ENCODE peak calls at places on chromosomes 4 and X, in eight cellular contexts. Y is mammary epithelial cell, U is testis, J is body of pancreas, V is cardiac muscle cell, X is spleen, M is H7, S is psoas muscle. B is an unnamed sample.

GRCh38 chr4:120921456-120922389 is 803 bp downstream of the PRDM5 start:
- DNase-seq in S (peak; percentile 77), X (peak; percentile 86), Y (peak; percentile 65), M (peak; percentile 69), U (peak; percentile 83), V (peak; percentile 83), J (peak; percentile 75), B (peak; percentile 8)

GRCh38 chr4:8039290-8039689 is 99.6 kb upstream of the AFAP1 start:
- DNase-seq in S (no peak), U (peak; percentile 31), V (no peak), M (peak; percentile 80), Y (no peak), X (no peak), J (peak; percentile 33), B (no peak)

GRCh38 chr4:83932996-83933395 is 397.1 kb downstream of the GPAT3 start:
- DNase-seq in Y (no peak), V (no peak), J (no peak), S (no peak), U (no peak), X (no peak), M (no peak), B (no peak)

GRCh38 chrX:11117751-11118150 is 6.6 kb downstream of the HCCS start:
- DNase-seq in Y (no peak), V (no peak), X (no peak), U (no peak), J (no peak), M (no peak), S (no peak), B (no peak)

GRCh38 chrX:37599735-37600134 is 28.3 kb downstream of the LANCL3 start:
- DNase-seq in V (no peak), Y (peak; percentile 46), M (no peak), U (no peak), S (no peak), J (peak; percentile 65), X (no peak), B (no peak)

GRCh38 chrX:96372313-96373046 is 312.2 kb upstream of the DIAPH2 start:
- DNase-seq in U (peak; percentile 16), V (peak; percentile 70), Y (peak; percentile 23), M (peak; percentile 42), S (no peak), J (peak; percentile 26), X (no peak), B (peak; percentile 81)

GRCh38 chrX:2334237-2334636 is 166.5 kb downstream of the DHRSX start:
- DNase-seq in U (no peak), Y (no peak), X (no peak), J (no peak), M (no peak), S (no peak), V (peak; percentile 24), B (no peak)

GRCh38 chr4:29326816-29327215 is 1393.4 kb upstream of the PCDH7 start:
- DNase-seq in M (no peak), Y (peak; percentile 1), U (no peak), V (no peak), X (no peak), S (no peak), J (no peak), B (no peak)

GRCh38 chrX:120755066-120755846 is 120.4 kb downstream of the CT47B1 start:
- DNase-seq in U (no peak), M (no peak), S (no peak), X (no peak), V (no peak), J (peak; percentile 34), Y (no peak), B (no peak)

GRCh38 chrX:46912673-46913491 is 661 bp downstream of the JADE3 start:
- DNase-seq in U (peak; percentile 37), Y (peak; percentile 35), V (peak; percentile 55), X (peak; percentile 87), J (peak; percentile 45), S (peak; percentile 37), M (peak; percentile 85), B (peak; percentile 81)

GRCh38 chr4:110897779-110898178 is 274.9 kb upstream of the PITX2 start:
- DNase-seq in Y (no peak), X (no peak), J (no peak), V (no peak), U (no peak), S (no peak), M (peak; percentile 4), B (peak; percentile 31)

GRCh38 chr4:93776386-93777080 is 52.0 kb upstream of the ATOH1 start:
- DNase-seq in J (no peak), Y (peak; percentile 87), M (no peak), S (no peak), U (no peak), X (no peak), V (peak; percentile 45), B (no peak)

GRCh38 chrX:9337056-9337455 is 127.8 kb upstream of the TBL1X start:
- DNase-seq in S (no peak), J (no peak), M (no peak), V (peak; percentile 76), X (no peak), Y (no peak), U (peak; percentile 16), B (no peak)

GRCh38 chr4:79613269-79613995 is 205.4 kb upstream of the GK2 start:
- DNase-seq in V (no peak), X (no peak), Y (no peak), S (no peak), J (no peak), U (no peak), M (no peak), B (no peak)

GRCh38 chr4:152896819-152897218 is 39.3 kb upstream of the FHDC1 start:
- DNase-seq in Y (no peak), S (no peak), U (no peak), X (no peak), M (no peak), V (peak; percentile 54), J (no peak), B (no peak)

GRCh38 chrX:74133156-74133796 is 170.7 kb upstream of the ZCCHC13 start:
- DNase-seq in J (no peak), V (peak; percentile 78), S (no peak), U (peak; percentile 18), M (peak; percentile 68), X (no peak), Y (peak; percentile 40), B (peak; percentile 80)

DNA sequence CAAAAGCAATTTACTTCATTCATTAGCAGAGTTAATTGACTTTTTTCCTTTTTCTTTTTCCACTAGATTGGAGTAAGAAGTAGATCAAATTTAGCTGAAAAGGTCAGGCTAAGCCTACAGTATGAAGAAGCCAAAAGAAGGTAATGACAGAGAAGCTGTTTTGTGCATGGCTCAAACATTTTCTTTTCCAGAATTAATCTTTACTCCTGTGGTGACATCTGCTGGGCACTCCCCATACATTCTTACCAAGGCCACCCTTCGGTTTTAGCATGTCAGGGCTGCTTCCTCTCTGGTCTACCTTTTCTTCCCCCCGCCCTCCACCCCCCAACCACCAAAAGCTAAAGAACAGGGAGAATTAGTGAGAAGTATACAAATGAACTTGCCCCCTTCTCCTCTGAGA is 70.2 kb downstream of the CLDN22 start:
- DNase-seq in Y (peak; percentile 21), J (peak; percentile 46), V (peak; percentile 63), X (no peak), S (no peak), M (no peak), U (peak; percentile 34), B (peak; percentile 36)
- H3K36me3 ChIP-seq in Y (peaks cover 4% of the 10 kb centered on the region), J (peaks cover 6% of the 10 kb centered on the region), V (peaks cover 5% of the 10 kb centered on the region), X (no peaks in the 10 kb centered on the region), S (peaks cover 19% of the 10 kb centered on the region), M (peaks cover 24% of the 10 kb centered on the region), U (no peaks in the 10 kb centered on the region), B (peaks cover 67% of the 10 kb centered on the region)

GRCh38 chr4:17574206-17574605 is 2.8 kb upstream of the LAP3 start:
- DNase-seq in X (no peak), J (no peak), M (no peak), Y (no peak), S (no peak), U (no peak), V (no peak), B (no peak)

GRCh38 chr4:17580969-17581368 is 4.0 kb downstream of the LAP3 start:
- DNase-seq in X (no peak), Y (peak; percentile 6), M (no peak), J (no peak), S (no peak), V (peak; percentile 66), U (no peak), B (no peak)

GRCh38 chr4:17577660-17578481 is 873 bp downstream of the LAP3 start:
- DNase-seq in Y (peak; percentile 16), S (peak; percentile 63), M (peak; percentile 30), J (peak; percentile 40), U (peak; percentile 61), V (peak; percentile 33), X (peak; percentile 94), B (peak; percentile 58)

GRCh38 chr4:17576932-17577659 is at the start of gene LAP3:
- DNase-seq in Y (peak; percentile 95), U (peak; percentile 99), M (peak; percentile 97), V (peak; percentile 98), J (peak; percentile 98), X (peak; percentile 99), S (peak; percentile 97), B (peak; percentile 99)

DNA sequence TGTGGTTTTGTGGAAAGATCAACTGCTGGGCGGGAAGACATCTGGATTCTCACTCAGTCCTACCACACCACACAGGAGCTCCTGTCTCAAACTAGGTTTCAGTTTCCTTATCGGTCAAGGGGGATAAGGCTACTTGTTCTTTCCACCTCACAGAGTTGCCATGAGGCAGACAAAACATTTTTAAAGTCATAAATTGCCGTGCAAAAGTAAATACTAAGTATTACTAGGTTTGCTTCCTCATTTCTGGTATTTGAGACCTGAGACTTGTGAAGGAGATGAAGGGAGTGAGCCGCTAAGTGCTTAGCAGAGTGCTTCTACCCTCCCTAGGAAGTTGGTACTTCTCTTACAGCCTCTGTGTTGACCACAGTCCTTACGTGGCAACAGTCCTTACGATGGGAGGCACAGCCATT is 1.5 kb downstream of the LAP3 start:
- DNase-seq in U (no peak), S (no peak), Y (no peak), V (no peak), J (no peak), X (no peak), M (no peak), B (no peak)
- H3K27me3 ChIP-seq in U (no peaks in the 10 kb centered on the region), S (no peaks in the 10 kb centered on the region), Y (no peaks in the 10 kb centered on the region), V (no peaks in the 10 kb centered on the region), J (no peaks in the 10 kb centered on the region), X (no peaks in the 10 kb centered on the region), M (peaks cover 2% of the 10 kb centered on the region), B (no peaks in the 10 kb centered on the region)

GRCh38 chr4:102612195-102612594 is 111.0 kb downstream of the NFKB1 start:
- DNase-seq in X (no peak), M (no peak), Y (peak; percentile 55), V (no peak), U (no peak), S (no peak), J (no peak), B (no peak)
- H3K36me3 ChIP-seq in X (peaks cover 88% of the 10 kb centered on the region), M (no peaks in the 10 kb centered on the region), Y (peaks cover 25% of the 10 kb centered on the region), V (peaks cover 45% of the 10 kb centered on the region), U (no peaks in the 10 kb centered on the region), S (peaks cover 100% of the 10 kb centered on the region), J (peaks cover 46% of the 10 kb centered on the region), B (peaks cover 18% of the 10 kb centered on the region)

DNA sequence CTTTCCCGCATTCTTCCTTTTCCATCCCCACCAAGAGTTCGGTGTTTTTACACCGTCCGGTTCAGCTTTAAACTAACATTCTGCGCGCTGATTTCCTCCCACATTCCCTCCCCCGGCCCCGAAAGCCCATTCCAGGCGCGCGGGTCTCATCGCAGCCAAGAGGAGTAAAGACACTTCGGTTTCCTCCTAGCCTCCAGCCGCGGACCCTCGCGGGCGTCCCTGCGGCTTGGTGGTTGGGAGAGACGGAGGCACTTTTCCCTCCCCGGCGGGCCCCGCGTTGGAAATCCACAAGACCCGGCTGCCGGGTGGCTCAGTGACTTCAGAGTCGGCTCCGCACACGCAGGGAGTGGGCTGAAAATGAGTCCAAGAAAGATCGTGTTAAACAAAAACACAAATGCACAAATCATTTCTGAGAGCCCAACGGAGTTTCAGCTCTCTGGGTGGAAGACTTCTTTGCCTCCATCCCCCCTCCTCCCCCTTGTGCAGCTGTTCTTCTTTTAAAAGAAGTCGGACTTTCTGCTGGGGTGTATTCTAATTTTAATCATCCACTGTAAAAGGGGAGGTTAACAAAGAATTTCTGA is 2.0 kb upstream of the ARX start:
- DNase-seq in X (no peak), Y (no peak), S (no peak), V (no peak), U (peak; percentile 59), J (no peak), M (peak; percentile 75), B (peak; percentile 70)
- H3K27me3 ChIP-seq in X (peaks cover 88% of the 10 kb centered on the region), Y (peaks cover 27% of the 10 kb centered on the region), S (peaks cover 94% of the 10 kb centered on the region), V (peaks cover 99% of the 10 kb centered on the region), U (no peaks in the 10 kb centered on the region), J (no peaks in the 10 kb centered on the region), M (peaks cover 97% of the 10 kb centered on the region), B (peaks cover 8% of the 10 kb centered on the region)

B was measured in HAP-1.